ENCODE peak calls at places on chromosomes 11 and 22, in five cellular contexts. N is nephron progenitor cell; J is stimulated activated CD8-positive, alpha-beta memory T cell treated with anti-CD3 and anti-CD28 coated beads, Interleukin-2, amount 100 ng/mL, for 48 hours; K is RWPE1; Z is NCI-H1105 treated with DMSO at 0.1 percent for 48 hours. B is an unnamed sample.

GRCh38 chr11:116703421-116703820 is 69.4 kb downstream of the BUD13 start:
- DNase-seq in N (peak; percentile 65), J (no peak), K (no peak), Z (peak; percentile 93), B (peak; percentile 89)

GRCh38 chr11:122883682-122883981 is 1.1 kb downstream of the JHY start:
- DNase-seq in N (no peak), J (no peak), K (no peak), Z (no peak), B (no peak)

GRCh38 chr11:64152841-64153691 is 12.8 kb downstream of the MACROD1 start:
- DNase-seq in N (peak; percentile 82), J (peak; percentile 67), K (peak; percentile 85), Z (peak; percentile 13), B (peak; percentile 76)

GRCh38 chr22:41367680-41368542 is 13.8 kb upstream of the TEF start:
- DNase-seq in N (no peak), J (no peak), K (no peak), Z (no peak), B (peak; percentile 51)

GRCh38 chr22:26045051-26045450 is 124.2 kb upstream of the SEZ6L start:
- DNase-seq in N (no peak), J (no peak), K (no peak), Z (peak; percentile 28), B (no peak)

GRCh38 chr22:46578824-46579561 is 41.2 kb upstream of the GRAMD4 start:
- DNase-seq in N (no peak), J (no peak), K (no peak), Z (no peak), B (peak; percentile 37)

GRCh38 chr22:45120931-45121330 is 42.8 kb upstream of the NUP50 start:
- DNase-seq in N (no peak), J (no peak), K (no peak), Z (peak; percentile 17), B (no peak)

GRCh38 chr11:66264383-66264782 is 4.1 kb upstream of the RAB1B start:
- DNase-seq in N (no peak), J (no peak), K (no peak), Z (no peak), B (no peak)

GRCh38 chr22:17910561-17911311 is 113.6 kb downstream of the MICAL3 start:
- DNase-seq in N (peak; percentile 57), J (no peak), K (peak; percentile 49), Z (no peak), B (peak; percentile 71)

GRCh38 chr11:2810401-2811205 is 75.0 kb downstream of the CDKN1C start:
- DNase-seq in N (no peak), J (no peak), K (no peak), Z (no peak), B (no peak)

GRCh38 chr11:2097998-2098690 is 41.0 kb downstream of the IGF2 start:
- DNase-seq in N (no peak), J (no peak), K (no peak), Z (no peak), B (no peak)

GRCh38 chr11:131999955-132000354 is 629.5 kb downstream of the NTM start:
- DNase-seq in N (no peak), J (no peak), K (no peak), Z (no peak), B (no peak)

GRCh38 chr11:119000906-119001305 is 3.0 kb downstream of the CENATAC start:
- DNase-seq in N (no peak), J (no peak), K (no peak), Z (no peak), B (no peak)

GRCh38 chr11:17371614-17372013 is 16.8 kb downstream of the KCNJ11 start:
- DNase-seq in N (no peak), J (no peak), K (no peak), Z (no peak), B (peak; percentile 33)

GRCh38 chr11:46801694-46802093 is 44.4 kb downstream of the CKAP5 start:
- DNase-seq in N (no peak), J (no peak), K (no peak), Z (no peak), B (no peak)

GRCh38 chr11:134754823-134755198 is 342.8 kb upstream of the B3GAT1 start:
- DNase-seq in N (no peak), J (no peak), K (no peak), Z (no peak), B (no peak)

GRCh38 chr11:73236879-73237278 is 18.8 kb downstream of the P2RY2 start:
- DNase-seq in N (peak; percentile 64), J (no peak), K (peak; percentile 44), Z (no peak), B (peak; percentile 70)

GRCh38 chr11:115939104-115939503 is 434.9 kb upstream of the CADM1 start:
- DNase-seq in N (no peak), J (no peak), K (no peak), Z (no peak), B (no peak)

GRCh38 chr11:103601230-103601846 is 435.1 kb upstream of the DDI1 start:
- DNase-seq in N (peak; percentile 46), J (no peak), K (peak; percentile 70), Z (peak; percentile 64), B (peak; percentile 67)

GRCh38 chr11:63711838-63712237 is 30.5 kb downstream of the RTN3 start:
- DNase-seq in N (no peak), J (no peak), K (no peak), Z (no peak), B (no peak)

GRCh38 chr11:65801153-65801987 is 14.5 kb downstream of the OVOL1 start:
- DNase-seq in N (no peak), J (no peak), K (no peak), Z (no peak), B (no peak)

GRCh38 chr11:128310676-128311445 is 276.5 kb downstream of the ETS1 start:
- DNase-seq in N (no peak), J (no peak), K (no peak), Z (no peak), B (no peak)

GRCh38 chr11:270451-271208 is 7.6 kb upstream of the NLRP6 start:
- DNase-seq in N (no peak), J (no peak), K (no peak), Z (no peak), B (no peak)

GRCh38 chr11:81869337-81870065 is 864.2 kb downstream of the FAM181B start:
- DNase-seq in N (no peak), J (peak; percentile 49), K (no peak), Z (peak; percentile 63), B (no peak)

GRCh38 chr11:115222218-115222862 is 281.9 kb downstream of the CADM1 start:
- DNase-seq in N (no peak), J (no peak), K (peak; percentile 76), Z (peak; percentile 12), B (peak; percentile 34)

GRCh38 chr11:75320046-75320618 is 31.3 kb downstream of the ARRB1 start:
- DNase-seq in N (no peak), J (no peak), K (no peak), Z (no peak), B (no peak)

GRCh38 chr11:3854977-3855807 is at the start of gene STIM1:
- DNase-seq in N (peak; percentile 98), J (peak; percentile 97), K (peak; percentile 94), Z (peak; percentile 91), B (peak; percentile 98)